ENCODE peak calls at places on chromosomes 12 and 14, in eight cellular contexts. T is amygdala, L is NCI-H1694 treated with DMSO at 0.1 percent for 48 hours, G is NCI-H510A, J is fibroblast of lung, Y is non-pigmented ciliary epithelial cell, U is WERI-Rb-1, A is T-helper 9 cell. F is an unnamed sample.

GRCh38 chr12:117228239-117228638 is 38.0 kb upstream of the FBXO21 start:
- DNase-seq in T (peak), L (no peak), G (no peak), J (no peak), Y (no peak), U (no peak), A (no peak), F (no peak)

GRCh38 chr12:15819644-15820437 is 30.7 kb upstream of the EPS8 start:
- DNase-seq in T (no peak), L (no peak), G (no peak), J (no peak), Y (no peak), U (no peak), A (no peak), F (no peak)

GRCh38 chr12:48199784-48200198 is 3.3 kb downstream of the OR10AD1 start:
- DNase-seq in T (no peak), L (no peak), G (no peak), J (peak), Y (no peak), U (no peak), A (no peak), F (no peak)

GRCh38 chr14:106276326-106277267 is 750.2 kb downstream of the TMEM121 start:
- DNase-seq in T (no peak), L (no peak), G (no peak), J (no peak), Y (no peak), U (no peak), A (no peak), F (no peak)

GRCh38 chr12:76455582-76456345 is 103.8 kb downstream of the OSBPL8 start:
- DNase-seq in T (no peak), L (peak), G (peak), J (peak), Y (peak), U (peak), A (no peak), F (peak)

GRCh38 chr14:31944256-31945073 is 132.6 kb upstream of the ARHGAP5 start:
- DNase-seq in T (no peak), L (peak), G (no peak), J (no peak), Y (no peak), U (no peak), A (no peak), F (no peak)

GRCh38 chr14:77305696-77306095 is 15.0 kb downstream of the POMT2 start:
- DNase-seq in T (no peak), L (peak), G (no peak), J (no peak), Y (no peak), U (no peak), A (no peak), F (no peak)

GRCh38 chr14:59244581-59244980 is 56.1 kb downstream of the DAAM1 start:
- DNase-seq in T (no peak), L (no peak), G (no peak), J (no peak), Y (no peak), U (no peak), A (no peak), F (no peak)

GRCh38 chr12:106254724-106255123 is 6.9 kb upstream of the CKAP4 start:
- DNase-seq in T (no peak), L (no peak), G (no peak), J (no peak), Y (no peak), U (no peak), A (no peak), F (no peak)

GRCh38 chr14:37436519-37436918 is 158.5 kb downstream of the FOXA1 start:
- DNase-seq in T (no peak), L (peak), G (no peak), J (no peak), Y (no peak), U (no peak), A (no peak), F (no peak)

F was measured in kidney epithelial cell.